ENCODE peak calls at places on chromosomes 6 and 20, in five cellular contexts. B is upper lobe of left lung, S is sigmoid colon, P is HCT116, O is suprapubic skin. U is an unnamed sample.

GRCh38 chr20:24109008-24109407 is 120.4 kb upstream of the GGTLC1 start:
- DNase-seq in B (no peak), S (no peak), P (no peak), O (no peak), U (no peak)

GRCh38 chr20:59031326-59032022 is 661 bp downstream of the ATP5F1E start:
- DNase-seq in B (no peak), S (no peak), P (no peak), O (no peak), U (peak)

GRCh38 chr6:153816306-153816845 is 222.7 kb upstream of the OPRM1 start:
- DNase-seq in B (no peak), S (no peak), P (no peak), O (no peak), U (no peak)

GRCh38 chr6:424741-425417 is 33.3 kb downstream of the IRF4 start:
- DNase-seq in B (peak), S (no peak), P (no peak), O (no peak), U (no peak)

GRCh38 chr20:10063482-10063881 is 28.7 kb downstream of the ANKEF1 start:
- DNase-seq in B (no peak), S (no peak), P (no peak), O (no peak), U (no peak)

GRCh38 chr6:26312501-26313390 is 52.3 kb upstream of the BTN3A2 start:
- DNase-seq in B (peak), S (peak), P (peak), O (no peak), U (peak)

GRCh38 chr6:83071023-83071422 is 3.6 kb downstream of the DOP1A start:
- DNase-seq in B (no peak), S (no peak), P (no peak), O (no peak), U (peak)

GRCh38 chr6:147322299-147323162 is 118.3 kb downstream of the STXBP5 start:
- DNase-seq in B (no peak), S (no peak), P (no peak), O (no peak), U (peak)

GRCh38 chr6:160177220-160177619 is 55.6 kb downstream of the SLC22A1 start:
- DNase-seq in B (no peak), S (no peak), P (no peak), O (no peak), U (no peak)

GRCh38 chr20:57445298-57445697 is 54.1 kb downstream of the RBM38 start:
- DNase-seq in B (no peak), S (peak), P (no peak), O (no peak), U (no peak)

GRCh38 chr20:2402271-2402980 is 21.7 kb downstream of the TGM6 start:
- DNase-seq in B (no peak), S (peak), P (peak), O (no peak), U (peak)

GRCh38 chr6:41602864-41603608 is 35.2 kb upstream of the MDFI start:
- DNase-seq in B (no peak), S (peak), P (peak), O (peak), U (peak)

GRCh38 chr6:3237761-3238662 is 10.6 kb upstream of the TUBB2B start:
- DNase-seq in B (no peak), S (no peak), P (no peak), O (no peak), U (no peak)

GRCh38 chr6:5752282-5752681 is 254.4 kb downstream of the NRN1 start:
- DNase-seq in B (no peak), S (no peak), P (no peak), O (no peak), U (peak)

GRCh38 chr6:152246554-152247337 is 390.4 kb downstream of the SYNE1 start:
- DNase-seq in B (no peak), S (no peak), P (no peak), O (no peak), U (no peak)

GRCh38 chr20:25083141-25083772 is 1.3 kb upstream of the VSX1 start:
- DNase-seq in B (peak), S (no peak), P (no peak), O (no peak), U (no peak)

GRCh38 chr6:39020136-39020535 is 28.4 kb upstream of the GLP1R start:
- DNase-seq in B (no peak), S (no peak), P (no peak), O (no peak), U (no peak)

DNA sequence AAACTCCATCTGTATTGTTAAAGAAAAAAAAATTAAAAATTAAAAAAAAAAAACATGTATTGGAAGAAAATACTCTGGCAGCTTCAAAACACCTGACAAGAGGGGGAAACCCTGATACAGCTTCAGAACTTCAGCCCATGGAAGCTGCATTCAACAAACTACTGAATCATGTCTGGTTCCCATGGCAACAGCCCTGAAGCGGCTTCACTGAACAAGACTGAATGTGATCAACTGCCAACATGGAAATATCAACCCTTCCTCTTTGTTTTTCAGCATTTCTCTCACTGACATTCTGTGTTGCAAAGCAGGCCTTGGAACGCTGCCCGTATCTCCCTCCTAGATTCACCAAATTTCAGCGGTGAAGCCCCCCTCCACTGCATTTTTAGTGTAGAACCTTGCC is 91.3 kb upstream of the SHLD1 start:
- DNase-seq in B (no peak), S (peak), P (no peak), O (peak), U (peak)
- TF ChIP-seq POLR2A in B (no peak), S (no peak), P (no peak), O (no peak), U (no peak)

GRCh38 chr6:106089981-106090380 is 3.8 kb downstream of the PRDM1 start:
- DNase-seq in B (no peak), S (no peak), P (no peak), O (no peak), U (no peak)
- H3K27ac ChIP-seq in B (peak), S (no peak), P (no peak), O (no peak), U (no peak)

GRCh38 chr6:148616811-148617210 is 130.0 kb upstream of the UST start:
- DNase-seq in B (no peak), S (no peak), P (no peak), O (no peak), U (no peak)

GRCh38 chr6:148612043-148612442 is 134.8 kb upstream of the UST start:
- DNase-seq in B (no peak), S (no peak), P (no peak), O (no peak), U (no peak)

GRCh38 chr6:148608211-148608951 is 138.4 kb upstream of the UST start:
- DNase-seq in B (no peak), S (no peak), P (peak), O (no peak), U (peak)

GRCh38 chr6:148611213-148611612 is 135.6 kb upstream of the UST start:
- DNase-seq in B (no peak), S (peak), P (no peak), O (peak), U (no peak)
- TF ChIP-seq POLR2AphosphoS5 in B (no peak), S (peak), P (no peak), O (peak), U (no peak)

DNA sequence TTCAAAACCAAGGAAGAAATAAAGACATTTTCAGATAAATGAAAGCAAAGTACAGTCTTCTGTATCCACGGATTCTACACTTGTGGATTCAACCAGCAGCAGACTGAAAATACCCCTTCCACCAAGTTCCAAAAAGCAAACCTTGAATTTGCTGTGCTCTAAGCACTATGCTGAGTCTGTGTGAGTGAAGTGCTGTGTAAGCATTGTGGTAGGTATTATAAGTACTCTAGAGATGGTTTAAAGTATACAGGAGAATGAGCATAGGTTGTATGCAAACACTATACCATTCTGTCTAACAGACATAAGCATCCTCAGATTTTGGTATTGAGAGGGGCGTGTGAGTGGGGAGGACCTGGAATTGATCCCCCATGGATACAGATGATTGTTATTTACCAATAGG is 9.6 kb downstream of the OSER1 start:
- DNase-seq in B (no peak), S (no peak), P (no peak), O (no peak), U (no peak)
- TF ChIP-seq POLR2A in B (no peak), S (no peak), P (no peak), O (no peak), U (no peak)

GRCh38 chr6:34525431-34526175 is 30.5 kb downstream of the SPDEF start:
- DNase-seq in B (peak), S (no peak), P (no peak), O (no peak), U (no peak)

GRCh38 chr6:34526992-34527728 is 29.0 kb downstream of the SPDEF start:
- DNase-seq in B (peak), S (peak), P (peak), O (peak), U (peak)

GRCh38 chr6:34527751-34528670 is 28.1 kb downstream of the SPDEF start:
- DNase-seq in B (peak), S (no peak), P (no peak), O (no peak), U (no peak)

GRCh38 chr6:34524989-34525388 is 31.1 kb downstream of the SPDEF start:
- DNase-seq in B (no peak), S (no peak), P (no peak), O (no peak), U (no peak)

GRCh38 chr6:34526241-34526972 is 29.7 kb downstream of the SPDEF start:
- DNase-seq in B (peak), S (no peak), P (no peak), O (no peak), U (no peak)
- H3K27ac ChIP-seq in B (peak), S (peak), P (no peak), O (no peak), U (no peak)

GRCh38 chr20:47704746-47705496 is 80.4 kb downstream of the SULF2 start:
- DNase-seq in B (no peak), S (no peak), P (no peak), O (no peak), U (no peak)
- TF ChIP-seq POLR2AphosphoS5 in B (no peak), S (no peak), P (no peak), O (no peak), U (no peak)

DNA sequence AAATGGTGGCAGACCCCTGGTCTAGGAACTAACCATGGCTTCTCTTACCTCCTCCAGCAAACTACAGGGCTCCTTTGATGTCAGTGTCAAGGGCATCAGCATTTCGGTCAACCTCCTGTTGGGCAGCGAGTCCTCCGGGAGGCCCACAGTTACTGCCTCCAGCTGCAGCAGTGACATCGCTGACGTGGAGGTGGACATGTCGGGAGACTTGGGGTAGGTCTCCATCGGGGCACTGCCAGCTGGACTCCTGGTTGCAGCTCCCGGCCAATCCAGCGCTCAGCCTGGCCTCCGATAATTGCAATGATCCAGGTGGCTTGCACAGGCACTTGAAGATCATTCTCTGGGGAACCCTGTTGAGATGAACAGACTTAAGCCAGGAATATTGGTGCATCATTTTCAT is 7.9 kb downstream of the LBP start:
- DNase-seq in B (no peak), S (no peak), P (no peak), O (no peak), U (no peak)
- TF ChIP-seq POLR2A in B (no peak), S (no peak), P (no peak), O (no peak), U (no peak)